ENCODE peak calls at places on chromosomes 16 and 17, in five cellular contexts. D is A549, B is sigmoid colon, R is stomach, X is tibial nerve. Y is an unnamed sample.

GRCh38 chr16:30003670-30004423 is 7.0 kb downstream of the DOC2A start:
- DNase-seq in D (no peak), B (no peak), R (no peak), X (no peak), Y (no peak)

GRCh38 chr17:38674013-38674748 is 576 bp downstream of the EPOP start:
- DNase-seq in D (peak), B (no peak), R (peak), X (no peak), Y (no peak)

GRCh38 chr16:3825103-3825502 is 55.4 kb downstream of the CREBBP start:
- DNase-seq in D (no peak), B (no peak), R (no peak), X (no peak), Y (no peak)

GRCh38 chr17:81483085-81483861 is 29.3 kb downstream of the ACTG1 start:
- DNase-seq in D (no peak), B (peak), R (no peak), X (no peak), Y (no peak)

GRCh38 chr16:71426069-71426879 is 15.6 kb downstream of the TLE7 start:
- DNase-seq in D (peak), B (no peak), R (no peak), X (no peak), Y (no peak)

GRCh38 chr16:89063768-89064320 is 29.8 kb upstream of the ACSF3 start:
- DNase-seq in D (no peak), B (no peak), R (no peak), X (no peak), Y (no peak)

GRCh38 chr16:72921620-72922019 is 126.3 kb downstream of the ZFHX3 start:
- DNase-seq in D (no peak), B (peak), R (no peak), X (no peak), Y (no peak)

GRCh38 chr16:67967956-67968439 is 439 bp downstream of the SLC12A4 start:
- DNase-seq in D (no peak), B (no peak), R (peak), X (no peak), Y (no peak)

GRCh38 chr17:77011173-77012011 is 129.4 kb upstream of the SEC14L1 start:
- DNase-seq in D (peak), B (no peak), R (peak), X (no peak), Y (no peak)

GRCh38 chr16:19085679-19086200 is 18.3 kb downstream of the COQ7 start:
- DNase-seq in D (no peak), B (no peak), R (peak), X (no peak), Y (no peak)

GRCh38 chr17:82923366-82924113 is 83.7 kb upstream of the ZNF750 start:
- DNase-seq in D (no peak), B (no peak), R (no peak), X (no peak), Y (no peak)

GRCh38 chr17:80259642-80260535 is 763 bp upstream of the RNF213 start:
- DNase-seq in D (peak), B (peak), R (peak), X (peak), Y (no peak)

GRCh38 chr16:70805787-70806186 is 4.8 kb upstream of the VAC14 start:
- DNase-seq in D (no peak), B (no peak), R (no peak), X (no peak), Y (no peak)

GRCh38 chr17:72924181-72924580 is 168.3 kb downstream of the SLC39A11 start:
- DNase-seq in D (no peak), B (no peak), R (no peak), X (no peak), Y (no peak)

GRCh38 chr17:11005940-11006339 is 168.1 kb upstream of the PIRT start:
- DNase-seq in D (no peak), B (no peak), R (no peak), X (no peak), Y (no peak)

GRCh38 chr16:54928421-54929089 is 2.1 kb upstream of the IRX5 start:
- DNase-seq in D (peak), B (no peak), R (peak), X (no peak), Y (peak)

GRCh38 chr17:5950871-5951270 is 119.3 kb upstream of the WSCD1 start:
- DNase-seq in D (no peak), B (no peak), R (no peak), X (no peak), Y (no peak)

GRCh38 chr17:2844386-2844785 is 48.1 kb downstream of the RAP1GAP2 start:
- DNase-seq in D (peak), B (no peak), R (no peak), X (no peak), Y (no peak)

GRCh38 chr17:2849327-2849670 is 53.1 kb downstream of the RAP1GAP2 start:
- DNase-seq in D (no peak), B (no peak), R (no peak), X (no peak), Y (no peak)

GRCh38 chr17:2851615-2852014 is 55.4 kb downstream of the RAP1GAP2 start:
- DNase-seq in D (no peak), B (no peak), R (no peak), X (no peak), Y (no peak)

GRCh38 chr17:2850991-2851390 is 54.8 kb downstream of the RAP1GAP2 start:
- DNase-seq in D (no peak), B (no peak), R (no peak), X (no peak), Y (no peak)

GRCh38 chr17:2847601-2848255 is 51.5 kb downstream of the RAP1GAP2 start:
- DNase-seq in D (no peak), B (no peak), R (no peak), X (no peak), Y (no peak)
- H3K4me3 ChIP-seq in D (no peak), B (no peak), R (no peak), X (no peak), Y (no peak)

GRCh38 chr17:2214047-2214717 is 89.4 kb downstream of the SMG6 start:
- DNase-seq in D (no peak), B (peak), R (no peak), X (peak), Y (peak)
- TF ChIP-seq EP300 in D (no peak), B (no peak), R (no peak), X (no peak), Y (peak)

GRCh38 chr17:66799839-66800537 is 34.9 kb upstream of the CACNG5 start:
- DNase-seq in D (no peak), B (peak), R (no peak), X (no peak), Y (no peak)
- TF ChIP-seq CTCF in D (no peak), B (no peak), R (no peak), X (no peak), Y (no peak)

GRCh38 chr17:21165922-21166598 is 39.3 kb downstream of the DHRS7B start:
- DNase-seq in D (no peak), B (peak), R (no peak), X (no peak), Y (no peak)

GRCh38 chr17:21167303-21167702 is 40.5 kb downstream of the DHRS7B start:
- DNase-seq in D (no peak), B (no peak), R (no peak), X (no peak), Y (no peak)

GRCh38 chr17:21164226-21165019 is 37.7 kb downstream of the DHRS7B start:
- DNase-seq in D (no peak), B (no peak), R (no peak), X (no peak), Y (no peak)

GRCh38 chr17:21168555-21168865 is 41.7 kb downstream of the DHRS7B start:
- DNase-seq in D (no peak), B (no peak), R (no peak), X (no peak), Y (no peak)

GRCh38 chr17:21166599-21167265 is 40.0 kb downstream of the DHRS7B start:
- DNase-seq in D (no peak), B (no peak), R (no peak), X (no peak), Y (no peak)
- H3K4me3 ChIP-seq in D (no peak), B (no peak), R (no peak), X (no peak), Y (peak)

GRCh38 chr16:23323224-23324030 is 21.3 kb downstream of the SCNN1B start:
- DNase-seq in D (no peak), B (no peak), R (no peak), X (no peak), Y (no peak)

GRCh38 chr16:23321206-23321875 is 19.2 kb downstream of the SCNN1B start:
- DNase-seq in D (no peak), B (peak), R (no peak), X (no peak), Y (no peak)

GRCh38 chr16:23320695-23321094 is 18.6 kb downstream of the SCNN1B start:
- DNase-seq in D (no peak), B (peak), R (no peak), X (no peak), Y (no peak)

GRCh38 chr16:23327836-23328235 is 25.7 kb downstream of the SCNN1B start:
- DNase-seq in D (no peak), B (no peak), R (no peak), X (no peak), Y (no peak)

DNA sequence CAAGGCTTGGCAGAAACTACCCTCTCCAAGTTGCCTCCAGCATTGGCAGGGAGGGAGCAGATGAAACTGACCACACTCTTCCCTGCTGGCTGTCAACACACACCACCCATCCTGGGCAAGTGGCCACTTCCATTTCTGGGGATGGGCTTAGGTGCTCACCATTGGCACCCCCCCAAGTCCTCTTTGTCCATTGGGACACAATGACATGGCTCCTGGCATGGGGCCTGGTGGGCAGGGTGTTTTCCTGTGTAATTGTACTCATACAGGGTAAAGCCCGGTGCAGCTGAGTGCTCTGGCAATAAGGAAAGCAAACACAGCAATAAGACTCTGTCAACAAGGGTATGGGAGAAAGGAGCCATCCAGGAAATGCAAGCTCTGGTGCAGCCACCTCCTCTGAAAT is 22.6 kb downstream of the SCNN1B start:
- DNase-seq in D (peak), B (peak), R (peak), X (no peak), Y (no peak)
- TF ChIP-seq EP300 in D (no peak), B (no peak), R (no peak), X (no peak), Y (no peak)

GRCh38 chr16:11386791-11387546 is 41.7 kb downstream of the RMI2 start:
- DNase-seq in D (peak), B (no peak), R (peak), X (no peak), Y (no peak)
- TF ChIP-seq CTCF in D (peak), B (no peak), R (no peak), X (no peak), Y (no peak)

DNA sequence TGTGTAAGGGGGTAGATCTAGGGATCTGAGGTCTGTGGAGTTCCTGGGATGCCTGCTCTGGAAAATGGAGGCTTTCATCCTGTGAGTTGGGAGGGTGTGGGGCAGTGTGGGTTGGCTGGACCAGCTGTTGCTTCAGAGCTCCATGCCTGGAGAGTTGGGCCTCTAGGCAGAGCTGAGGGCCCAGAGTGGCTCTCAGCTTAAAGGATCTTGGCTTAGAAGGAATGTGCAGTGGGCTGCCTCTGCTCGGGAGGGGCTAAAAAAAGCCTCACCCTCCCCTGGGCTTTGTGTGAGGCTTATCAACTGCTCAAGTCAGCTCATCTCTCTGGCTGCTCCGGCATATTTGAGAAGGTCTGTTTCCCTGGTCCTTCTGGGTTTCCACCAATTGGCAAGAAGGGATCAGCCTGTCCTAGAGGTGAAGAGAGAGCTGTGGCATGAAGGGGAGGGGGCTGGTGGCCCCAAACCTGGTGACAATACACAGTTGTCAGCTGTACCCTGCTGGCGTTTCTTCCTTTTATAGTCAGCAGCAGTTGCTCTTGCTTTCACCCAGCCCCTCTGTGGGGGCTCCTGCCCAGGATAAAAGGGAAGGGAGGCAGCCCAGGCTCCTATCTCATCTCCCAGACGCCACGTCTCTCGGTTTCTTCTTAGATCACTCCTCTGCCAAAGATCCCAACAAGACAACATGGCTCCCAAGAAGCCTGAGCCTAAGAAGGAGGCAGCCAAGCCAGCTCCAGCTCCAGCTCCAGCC is at the start of gene MYL4:
- DNase-seq in D (no peak), B (no peak), R (no peak), X (no peak), Y (no peak)
- H3K4me3 ChIP-seq in D (no peak), B (no peak), R (no peak), X (no peak), Y (no peak)

DNA sequence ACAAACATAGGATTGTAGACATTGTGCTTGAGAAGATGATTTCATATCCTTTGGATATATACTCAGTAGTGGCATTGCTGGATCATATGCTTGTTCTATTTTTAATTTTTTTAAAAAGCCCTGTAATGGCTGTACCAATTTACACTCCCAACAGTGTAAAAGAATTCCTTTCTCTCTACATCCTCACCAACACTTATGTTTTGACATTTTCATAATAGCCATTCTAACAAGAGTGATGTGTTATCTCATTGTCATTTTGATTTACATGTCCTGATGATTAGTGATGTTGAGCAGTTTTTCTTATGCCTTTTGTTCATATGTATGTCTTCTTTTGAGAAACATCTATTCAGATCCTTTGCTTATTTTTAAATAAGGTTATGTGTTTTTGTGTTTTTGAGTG is 1039.2 kb upstream of the GOT2 start:
- DNase-seq in D (no peak), B (no peak), R (no peak), X (no peak), Y (no peak)
- TF ChIP-seq EP300 in D (no peak), B (no peak), R (no peak), X (no peak), Y (no peak)